ENCODE peak calls at places on chromosomes 4 and X, in seven cellular contexts. One of them, this sample, is unnamed.

GRCh38 chrX:100319716-100320115 is 90.4 kb downstream of the PCDH19 start:
- DNase-seq in ovary: no peak
- DNase-seq in body of pancreas: no peak
- DNase-seq in sigmoid colon: no peak
- DNase-seq in K562: no peak
- DNase-seq in IMR-90: no peak
- DNase-seq in heart left ventricle: no peak
- DNase-seq in this sample: no peak

GRCh38 chrX:41481264-41482109 is 34.3 kb downstream of the NYX start:
- DNase-seq in ovary: no peak
- DNase-seq in body of pancreas: no peak
- DNase-seq in sigmoid colon: no peak
- DNase-seq in K562: peak; percentile 66
- DNase-seq in IMR-90: no peak
- DNase-seq in heart left ventricle: no peak
- DNase-seq in this sample: no peak

GRCh38 chr4:7426525-7427171 is 8.1 kb downstream of the PSAPL1 start:
- DNase-seq in ovary: no peak
- DNase-seq in body of pancreas: peak; percentile 5
- DNase-seq in sigmoid colon: peak; percentile 44
- DNase-seq in K562: no peak
- DNase-seq in IMR-90: no peak
- DNase-seq in heart left ventricle: peak; percentile 6
- DNase-seq in this sample: peak; percentile 12

GRCh38 chr4:96887857-96888256 is 1048.0 kb downstream of the PDHA2 start:
- DNase-seq in ovary: no peak
- DNase-seq in body of pancreas: no peak
- DNase-seq in sigmoid colon: no peak
- DNase-seq in K562: no peak
- DNase-seq in IMR-90: no peak
- DNase-seq in heart left ventricle: no peak
- DNase-seq in this sample: no peak

GRCh38 chr4:102501176-102501634 is at the start of gene NFKB1:
- DNase-seq in ovary: peak; percentile 73
- DNase-seq in body of pancreas: peak; percentile 69
- DNase-seq in sigmoid colon: peak; percentile 82
- DNase-seq in K562: peak; percentile 44
- DNase-seq in IMR-90: peak; percentile 89
- DNase-seq in heart left ventricle: peak; percentile 79
- DNase-seq in this sample: peak; percentile 94

GRCh38 chr4:168220893-168221292 is 97.7 kb downstream of the DDX60 start:
- DNase-seq in ovary: no peak
- DNase-seq in body of pancreas: no peak
- DNase-seq in sigmoid colon: no peak
- DNase-seq in K562: no peak
- DNase-seq in IMR-90: peak; percentile 30
- DNase-seq in heart left ventricle: no peak
- DNase-seq in this sample: no peak

GRCh38 chrX:133745361-133745760 is 240.0 kb downstream of the GPC3 start:
- DNase-seq in ovary: no peak
- DNase-seq in body of pancreas: no peak
- DNase-seq in sigmoid colon: no peak
- DNase-seq in K562: no peak
- DNase-seq in IMR-90: no peak
- DNase-seq in heart left ventricle: no peak
- DNase-seq in this sample: no peak

GRCh38 chr4:138828926-138829325 is 186.7 kb upstream of the NOCT start:
- DNase-seq in ovary: no peak
- DNase-seq in body of pancreas: no peak
- DNase-seq in sigmoid colon: no peak
- DNase-seq in K562: no peak
- DNase-seq in IMR-90: no peak
- DNase-seq in heart left ventricle: no peak
- DNase-seq in this sample: no peak

GRCh38 chrX:23953908-23954269 is 46.1 kb downstream of the CXorf58 start:
- DNase-seq in ovary: no peak
- DNase-seq in body of pancreas: no peak
- DNase-seq in sigmoid colon: no peak
- DNase-seq in K562: no peak
- DNase-seq in IMR-90: no peak
- DNase-seq in heart left ventricle: no peak
- DNase-seq in this sample: no peak

GRCh38 chr4:78661923-78662521 is 110.5 kb downstream of the ANXA3 start:
- DNase-seq in ovary: no peak
- DNase-seq in body of pancreas: no peak
- DNase-seq in sigmoid colon: no peak
- DNase-seq in K562: no peak
- DNase-seq in IMR-90: peak; percentile 33
- DNase-seq in heart left ventricle: no peak
- DNase-seq in this sample: no peak

GRCh38 chr4:69881173-69881773 is 21.3 kb upstream of the SULT1E1 start:
- DNase-seq in ovary: no peak
- DNase-seq in body of pancreas: peak; percentile 47
- DNase-seq in sigmoid colon: no peak
- DNase-seq in K562: peak; percentile 15
- DNase-seq in IMR-90: peak; percentile 44
- DNase-seq in heart left ventricle: no peak
- DNase-seq in this sample: no peak

GRCh38 chrX:49075347-49075746 is 1.5 kb upstream of the PRAF2 start:
- DNase-seq in ovary: no peak
- DNase-seq in body of pancreas: no peak
- DNase-seq in sigmoid colon: no peak
- DNase-seq in K562: no peak
- DNase-seq in IMR-90: no peak
- DNase-seq in heart left ventricle: no peak
- DNase-seq in this sample: no peak

GRCh38 chr4:168524006-168524405 is 27.2 kb downstream of the PALLD start:
- DNase-seq in ovary: no peak
- DNase-seq in body of pancreas: no peak
- DNase-seq in sigmoid colon: no peak
- DNase-seq in K562: no peak
- DNase-seq in IMR-90: peak; percentile 88
- DNase-seq in heart left ventricle: no peak
- DNase-seq in this sample: no peak

GRCh38 chr4:15690020-15690809 is 8.6 kb downstream of the FAM200B start:
- DNase-seq in ovary: no peak
- DNase-seq in body of pancreas: no peak
- DNase-seq in sigmoid colon: no peak
- DNase-seq in K562: no peak
- DNase-seq in IMR-90: peak; percentile 93
- DNase-seq in heart left ventricle: no peak
- DNase-seq in this sample: no peak

GRCh38 chrX:12978205-12979010 is 3.5 kb downstream of the TMSB4X start:
- DNase-seq in ovary: peak; percentile 43
- DNase-seq in body of pancreas: peak; percentile 58
- DNase-seq in sigmoid colon: peak; percentile 77
- DNase-seq in K562: no peak
- DNase-seq in IMR-90: peak; percentile 88
- DNase-seq in heart left ventricle: peak; percentile 51
- DNase-seq in this sample: no peak

GRCh38 chrX:12979630-12980015 is 4.7 kb downstream of the TMSB4X start:
- DNase-seq in ovary: no peak
- DNase-seq in body of pancreas: no peak
- DNase-seq in sigmoid colon: no peak
- DNase-seq in K562: no peak
- DNase-seq in IMR-90: peak; percentile 30
- DNase-seq in heart left ventricle: no peak
- DNase-seq in this sample: no peak

GRCh38 chrX:12977761-12978204 is 2.9 kb downstream of the TMSB4X start:
- DNase-seq in ovary: no peak
- DNase-seq in body of pancreas: no peak
- DNase-seq in sigmoid colon: no peak
- DNase-seq in K562: no peak
- DNase-seq in IMR-90: no peak
- DNase-seq in heart left ventricle: no peak
- DNase-seq in this sample: no peak

GRCh38 chrX:12981880-12982279 is 7.0 kb downstream of the TMSB4X start:
- DNase-seq in ovary: no peak
- DNase-seq in body of pancreas: no peak
- DNase-seq in sigmoid colon: no peak
- DNase-seq in K562: no peak
- DNase-seq in IMR-90: no peak
- DNase-seq in heart left ventricle: no peak
- DNase-seq in this sample: no peak

DNA sequence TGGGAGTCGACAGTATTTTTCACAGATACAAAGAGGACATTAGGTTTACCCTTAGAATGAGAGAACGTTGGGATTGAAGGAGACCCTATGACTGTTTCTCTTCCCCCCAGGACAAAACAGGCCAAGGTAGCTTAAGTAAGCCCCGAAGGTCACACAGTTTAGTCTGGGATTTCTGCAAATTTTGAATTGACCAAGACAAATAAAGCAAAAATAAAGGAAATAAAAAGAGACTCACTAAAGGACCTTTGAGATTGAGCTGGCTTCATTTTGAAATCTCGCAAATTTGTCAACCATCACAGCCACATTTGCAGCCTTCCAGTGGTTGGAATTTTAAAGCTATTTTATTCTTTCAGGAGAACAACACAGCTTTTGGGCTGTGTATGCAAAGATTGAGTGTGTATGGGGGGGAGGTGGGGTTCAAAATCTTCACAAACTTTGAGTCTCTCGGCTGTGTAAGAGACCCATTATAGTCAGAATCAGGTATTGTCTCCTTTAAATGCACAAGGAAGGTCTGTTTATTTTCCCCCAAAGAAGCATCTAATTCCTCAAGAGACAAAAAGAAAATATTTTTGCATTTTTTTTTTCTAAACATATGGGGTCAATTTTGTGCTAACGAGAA is 4.2 kb downstream of the TMSB4X start:
- DNase-seq in ovary: no peak
- DNase-seq in body of pancreas: no peak
- DNase-seq in sigmoid colon: no peak
- DNase-seq in K562: no peak
- DNase-seq in IMR-90: no peak
- DNase-seq in heart left ventricle: no peak
- DNase-seq in this sample: no peak
- TF ChIP-seq POLR2A in ovary: no peak
- TF ChIP-seq POLR2A in body of pancreas: no peak
- TF ChIP-seq POLR2A in sigmoid colon: no peak
- TF ChIP-seq POLR2A in K562: no peak
- TF ChIP-seq POLR2A in IMR-90: no peak
- TF ChIP-seq POLR2A in heart left ventricle: no peak
- TF ChIP-seq POLR2A in this sample: no peak

GRCh38 chrX:20063153-20063552 is 53.6 kb downstream of the MAP7D2 start:
- DNase-seq in ovary: no peak
- DNase-seq in body of pancreas: no peak
- DNase-seq in sigmoid colon: no peak
- DNase-seq in K562: no peak
- DNase-seq in IMR-90: no peak
- DNase-seq in heart left ventricle: no peak
- DNase-seq in this sample: no peak

GRCh38 chrX:20071511-20072079 is 45.1 kb downstream of the MAP7D2 start:
- DNase-seq in ovary: no peak
- DNase-seq in body of pancreas: no peak
- DNase-seq in sigmoid colon: no peak
- DNase-seq in K562: no peak
- DNase-seq in IMR-90: no peak
- DNase-seq in heart left ventricle: no peak
- DNase-seq in this sample: no peak

GRCh38 chrX:20067709-20068315 is 48.9 kb downstream of the MAP7D2 start:
- DNase-seq in ovary: peak; percentile 86
- DNase-seq in body of pancreas: peak; percentile 86
- DNase-seq in sigmoid colon: peak; percentile 89
- DNase-seq in K562: no peak
- DNase-seq in IMR-90: peak; percentile 88
- DNase-seq in heart left ventricle: peak; percentile 73
- DNase-seq in this sample: peak; percentile 80

GRCh38 chrX:20063716-20064351 is 52.9 kb downstream of the MAP7D2 start:
- DNase-seq in ovary: no peak
- DNase-seq in body of pancreas: no peak
- DNase-seq in sigmoid colon: no peak
- DNase-seq in K562: peak; percentile 12
- DNase-seq in IMR-90: peak; percentile 10
- DNase-seq in heart left ventricle: no peak
- DNase-seq in this sample: no peak

GRCh38 chrX:20066968-20067708 is 49.6 kb downstream of the MAP7D2 start:
- DNase-seq in ovary: no peak
- DNase-seq in body of pancreas: peak; percentile 19
- DNase-seq in sigmoid colon: no peak
- DNase-seq in K562: peak; percentile 8
- DNase-seq in IMR-90: peak; percentile 70
- DNase-seq in heart left ventricle: no peak
- DNase-seq in this sample: peak; percentile 27
- TF ChIP-seq CTCF in ovary: no peak
- TF ChIP-seq CTCF in body of pancreas: peak; percentile 28
- TF ChIP-seq CTCF in sigmoid colon: peak; percentile 10
- TF ChIP-seq CTCF in K562: peak; percentile 52
- TF ChIP-seq CTCF in IMR-90: peak; percentile 64
- TF ChIP-seq CTCF in heart left ventricle: no peak
- TF ChIP-seq CTCF in this sample: peak; percentile 39

GRCh38 chr4:53192017-53192416 is 173.8 kb downstream of the SCFD2 start:
- DNase-seq in ovary: no peak
- DNase-seq in body of pancreas: no peak
- DNase-seq in sigmoid colon: no peak
- DNase-seq in K562: no peak
- DNase-seq in IMR-90: no peak
- DNase-seq in heart left ventricle: no peak
- DNase-seq in this sample: no peak
- H3K4me1 ChIP-seq in ovary: peaks cover 8% of the 10 kb centered on the region
- H3K4me1 ChIP-seq in body of pancreas: peaks cover 12% of the 10 kb centered on the region
- H3K4me1 ChIP-seq in sigmoid colon: no peaks in the 10 kb centered on the region
- H3K4me1 ChIP-seq in K562: no peaks in the 10 kb centered on the region
- H3K4me1 ChIP-seq in IMR-90: peaks cover 8% of the 10 kb centered on the region
- H3K4me1 ChIP-seq in heart left ventricle: no peaks in the 10 kb centered on the region
- H3K4me1 ChIP-seq in this sample: no peaks in the 10 kb centered on the region

GRCh38 chr4:94452476-94453300 is 946 bp downstream of the PDLIM5 start:
- DNase-seq in ovary: peak; percentile 73
- DNase-seq in body of pancreas: peak; percentile 83
- DNase-seq in sigmoid colon: peak; percentile 96
- DNase-seq in K562: peak; percentile 39
- DNase-seq in IMR-90: peak; percentile 82
- DNase-seq in heart left ventricle: peak; percentile 94
- DNase-seq in this sample: peak; percentile 90
- TF ChIP-seq POLR2A in ovary: no peak
- TF ChIP-seq POLR2A in body of pancreas: peak; percentile 51
- TF ChIP-seq POLR2A in sigmoid colon: peak; percentile 88
- TF ChIP-seq POLR2A in K562: no peak
- TF ChIP-seq POLR2A in IMR-90: no peak
- TF ChIP-seq POLR2A in heart left ventricle: peak; percentile 75
- TF ChIP-seq POLR2A in this sample: peak; percentile 44

DNA sequence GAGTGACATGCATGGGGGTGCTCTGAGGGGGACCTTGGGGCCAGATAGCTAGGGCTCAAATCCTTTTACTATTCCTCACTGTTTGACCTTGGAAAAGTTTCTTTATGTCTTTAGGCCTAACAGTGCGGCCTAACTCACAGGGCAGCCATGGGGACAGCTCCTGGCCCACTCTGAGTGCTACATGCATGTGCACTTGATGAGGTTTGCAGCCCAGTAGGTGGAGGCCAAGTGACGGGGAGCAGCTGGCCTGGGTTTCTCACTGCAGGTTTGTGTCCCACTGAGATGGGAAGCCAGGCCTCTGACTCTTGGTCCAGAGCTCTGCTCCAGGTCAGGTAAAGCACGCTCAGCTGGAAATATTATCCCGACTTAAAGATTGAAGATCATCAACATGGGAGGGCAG is 102.8 kb downstream of the SLC2A9 start:
- DNase-seq in ovary: no peak
- DNase-seq in body of pancreas: no peak
- DNase-seq in sigmoid colon: no peak
- DNase-seq in K562: no peak
- DNase-seq in IMR-90: no peak
- DNase-seq in heart left ventricle: no peak
- DNase-seq in this sample: no peak
- TF ChIP-seq CTCF in ovary: no peak
- TF ChIP-seq CTCF in body of pancreas: no peak
- TF ChIP-seq CTCF in sigmoid colon: no peak
- TF ChIP-seq CTCF in K562: no peak
- TF ChIP-seq CTCF in IMR-90: no peak
- TF ChIP-seq CTCF in heart left ventricle: no peak
- TF ChIP-seq CTCF in this sample: no peak

GRCh38 chr4:26787461-26788340 is 72.9 kb upstream of the STIM2 start:
- DNase-seq in ovary: peak; percentile 46
- DNase-seq in body of pancreas: peak; percentile 73
- DNase-seq in sigmoid colon: no peak
- DNase-seq in K562: peak; percentile 41
- DNase-seq in IMR-90: peak; percentile 76
- DNase-seq in heart left ventricle: peak; percentile 56
- DNase-seq in this sample: no peak
- H3K4me1 ChIP-seq in ovary: no peaks in the 10 kb centered on the region
- H3K4me1 ChIP-seq in body of pancreas: peaks cover 12% of the 10 kb centered on the region
- H3K4me1 ChIP-seq in sigmoid colon: peaks cover 10% of the 10 kb centered on the region
- H3K4me1 ChIP-seq in K562: peaks cover 40% of the 10 kb centered on the region
- H3K4me1 ChIP-seq in IMR-90: peaks cover 9% of the 10 kb centered on the region
- H3K4me1 ChIP-seq in heart left ventricle: peaks cover 15% of the 10 kb centered on the region
- H3K4me1 ChIP-seq in this sample: peaks cover 16% of the 10 kb centered on the region